ENCODE peak calls at places on chromosomes 4 and X, in ten cellular contexts. Z is amniotic epithelial cell; D is occipital lobe; R is activated gamma-delta T cell treated with Interleukin-2 at 50 U/mL for 16 hours; G is CD4-positive, alpha-beta memory T cell; I is stimulated activated CD8-positive, alpha-beta memory T cell treated with anti-CD3 and anti-CD28 coated beads, Interleukin-7, amount 100 ng/mL, for 48 hours; E is stimulated activated CD4-positive, alpha-beta T cell treated with anti-CD3 and anti-CD28 coated beads, TNF-alpha, amount 100 ng/mL, for 4 hours; P is fibroblast of the aortic adventitia; B is activated T-helper 1 cell treated with Interleukin-2 at 50 U/mL for 16 hours; J is GM03348. X is an unnamed sample.
A peak's percentile ranks its signal among the peaks of the same experiment; 100 is the strongest.

GRCh38 chr4:6362896-6363295 is 93.2 kb downstream of the WFS1 start:
- DNase-seq in Z (peak; percentile 16), D (no peak), R (no peak), G (peak; percentile 7), I (no peak), E (no peak), P (peak; percentile 18), B (no peak), J (peak; percentile 39), X (no peak)

GRCh38 chrX:42093756-42094155 is 170.4 kb upstream of the CASK start:
- DNase-seq in Z (peak; percentile 46), D (no peak), R (no peak), G (no peak), I (no peak), E (no peak), P (peak; percentile 34), B (no peak), J (no peak), X (no peak)

GRCh38 chrX:9737363-9737762 is 28.3 kb downstream of the GPR143 start:
- DNase-seq in Z (peak; percentile 63), D (no peak), R (no peak), G (no peak), I (no peak), E (no peak), P (no peak), B (no peak), J (no peak), X (no peak)

GRCh38 chrX:74242484-74243138 is 61.4 kb upstream of the ZCCHC13 start:
- DNase-seq in Z (peak; percentile 32), D (no peak), R (no peak), G (no peak), I (no peak), E (no peak), P (peak; percentile 7), B (no peak), J (no peak), X (no peak)

GRCh38 chr4:37453361-37454262 is 209.1 kb downstream of the NWD2 start:
- DNase-seq in Z (peak; percentile 8), D (peak; percentile 62), R (peak; percentile 15), G (peak; percentile 22), I (peak; percentile 13), E (peak; percentile 23), P (peak; percentile 6), B (peak; percentile 17), J (peak; percentile 74), X (no peak)

GRCh38 chr4:30619679-30620078 is 100.5 kb upstream of the PCDH7 start:
- DNase-seq in Z (peak; percentile 74), D (no peak), R (no peak), G (no peak), I (no peak), E (no peak), P (peak; percentile 30), B (no peak), J (no peak), X (no peak)

GRCh38 chr4:102792361-102792936 is 31.7 kb upstream of the MANBA start:
- DNase-seq in Z (no peak), D (no peak), R (no peak), G (no peak), I (no peak), E (no peak), P (no peak), B (no peak), J (no peak), X (no peak)

GRCh38 chr4:111510535-111510934 is 634.7 kb upstream of the FAM241A start:
- DNase-seq in Z (no peak), D (no peak), R (no peak), G (no peak), I (no peak), E (no peak), P (no peak), B (no peak), J (no peak), X (peak; percentile 48)

GRCh38 chr4:17781072-17781830 is at the start of gene FAM184B:
- DNase-seq in Z (no peak), D (no peak), R (no peak), G (no peak), I (no peak), E (no peak), P (peak; percentile 9), B (no peak), J (peak; percentile 45), X (no peak)

GRCh38 chrX:43750248-43750676 is 94.2 kb downstream of the MAOA start:
- DNase-seq in Z (peak; percentile 49), D (peak; percentile 1), R (peak; percentile 32), G (peak; percentile 54), I (peak; percentile 9), E (peak; percentile 9), P (peak; percentile 59), B (no peak), J (peak; percentile 35), X (no peak)

GRCh38 chr4:99324361-99324760 is 3.2 kb upstream of the ADH1B start:
- DNase-seq in Z (no peak), D (no peak), R (no peak), G (no peak), I (no peak), E (no peak), P (peak; percentile 45), B (no peak), J (no peak), X (no peak)

X was measured in HFFc6.